ENCODE peak calls at places on chromosome 22, in nine cellular contexts. K is activated CD4-positive, CD25-positive, alpha-beta regulatory T cell treated with anti-CD3 and anti-CD28 coated beads, Interleukin-2, amount 50 U/mL, for 72 hours; S is psoas muscle; H is sciatic nerve; Y is T-helper 1 cell; G is stimulated activated CD8-positive, alpha-beta memory T cell treated with anti-CD3 and anti-CD28 coated beads, Interleukin-15, amount 100 ng/mL, for 4 hours; J is left ventricle myocardium inferior; A is naive thymus-derived CD4-positive, alpha-beta T cell; I is WERI-Rb-1. B is an unnamed sample.

GRCh38 chr22:38870312-38870741 is 1.7 kb downstream of the CBX6 start:
- DNase-seq in K (peak; percentile 89), S (peak; percentile 95), H (peak; percentile 94), Y (peak; percentile 64), G (peak; percentile 75), J (peak; percentile 89), A (peak; percentile 83), I (peak; percentile 92), B (peak; percentile 89)

GRCh38 chr22:19291580-19292261 is at the start of gene CLTCL1:
- DNase-seq in K (peak; percentile 78), S (peak; percentile 94), H (peak; percentile 90), Y (peak; percentile 63), G (peak; percentile 25), J (peak; percentile 88), A (peak; percentile 78), I (peak; percentile 83), B (peak; percentile 80)

GRCh38 chr22:49046546-49047305 is 780.9 kb downstream of the BRD1 start:
- DNase-seq in K (no peak), S (no peak), H (peak; percentile 60), Y (no peak), G (no peak), J (no peak), A (no peak), I (peak; percentile 94), B (peak; percentile 42)

GRCh38 chr22:40413873-40414272 is 43.5 kb downstream of the SGSM3 start:
- DNase-seq in K (no peak), S (peak; percentile 48), H (no peak), Y (no peak), G (no peak), J (no peak), A (no peak), I (no peak), B (no peak)

GRCh38 chr22:23068096-23068831 is 2.1 kb upstream of the GNAZ start:
- DNase-seq in K (peak; percentile 20), S (peak; percentile 39), H (peak; percentile 56), Y (no peak), G (no peak), J (no peak), A (no peak), I (peak; percentile 3), B (peak; percentile 19)

GRCh38 chr22:20808844-20809243 is 34.9 kb downstream of the SERPIND1 start:
- DNase-seq in K (no peak), S (no peak), H (no peak), Y (no peak), G (no peak), J (no peak), A (no peak), I (no peak), B (no peak)

GRCh38 chr22:45435544-45436139 is 22.1 kb downstream of the RIBC2 start:
- DNase-seq in K (peak; percentile 79), S (peak; percentile 91), H (peak; percentile 93), Y (peak; percentile 51), G (peak; percentile 56), J (peak; percentile 88), A (peak; percentile 79), I (peak; percentile 89), B (peak; percentile 80)

GRCh38 chr22:28029201-28029948 is 110.3 kb upstream of the PITPNB start:
- DNase-seq in K (no peak), S (peak; percentile 63), H (peak; percentile 51), Y (no peak), G (no peak), J (peak; percentile 45), A (no peak), I (no peak), B (no peak)